ENCODE peak calls at places on chromosomes 4 and X, in five cellular contexts. B, X, O, S and R are unnamed samples.

GRCh38 chrX:2385224-2385623 is 115.6 kb downstream of the DHRSX start:
- DNase-seq in X (peak), B (no peak), O (peak), S (no peak), R (no peak)

GRCh38 chr4:167897116-167897515 is 195.2 kb upstream of the ANXA10 start:
- DNase-seq in X (peak), O (peak), B (no peak), S (no peak), R (no peak)

GRCh38 chr4:79022529-79022928 is 83.3 kb upstream of the PAQR3 start:
- DNase-seq in O (no peak), S (no peak), B (peak), X (no peak), R (no peak)

GRCh38 chr4:74653331-74654229 is 140.7 kb downstream of the BTC start:
- DNase-seq in B (no peak), O (no peak), S (no peak), X (no peak), R (no peak)

GRCh38 chr4:112519689-112520597 is 4.0 kb upstream of the NEUROG2 start:
- DNase-seq in O (no peak), X (no peak), S (no peak), B (no peak), R (no peak)

GRCh38 chr4:110107868-110108267 is 90.5 kb downstream of the ELOVL6 start:
- DNase-seq in X (peak), B (no peak), S (no peak), O (peak), R (no peak)

GRCh38 chr4:87119965-87120364 is 100.5 kb downstream of the KLHL8 start:
- DNase-seq in B (no peak), X (peak), S (no peak), O (no peak), R (no peak)

GRCh38 chr4:38948551-38948950 is 80.9 kb downstream of the FAM114A1 start:
- DNase-seq in B (no peak), S (no peak), X (peak), O (peak), R (no peak)

GRCh38 chr4:158850800-158851644 is 82.2 kb downstream of the FNIP2 start:
- DNase-seq in X (peak), O (peak), S (no peak), B (no peak), R (no peak)

GRCh38 chr4:28973591-28974350 is 1746.4 kb upstream of the PCDH7 start:
- DNase-seq in X (peak), O (peak), B (no peak), S (no peak), R (no peak)

GRCh38 chr4:128386761-128387599 is 99.4 kb upstream of the PGRMC2 start:
- DNase-seq in B (peak), S (no peak), X (peak), O (peak), R (no peak)